ENCODE peak calls at places on chromosomes 11 and 22, in four cellular contexts. X is RWPE1, R is K562, L is nephron progenitor cell. Q is an unnamed sample.

GRCh38 chr11:776459-777287 is 614 bp downstream of the GATD1 start:
- DNase-seq in R (peak), X (no peak), L (peak), Q (no peak)

GRCh38 chr22:29270475-29271271 is 2.6 kb downstream of the EWSR1 start:
- DNase-seq in L (no peak), R (no peak), X (no peak), Q (no peak)

GRCh38 chr22:28857288-28857687 is 26.1 kb upstream of the ZNRF3 start:
- DNase-seq in L (no peak), R (no peak), X (no peak), Q (no peak)

GRCh38 chr11:87076260-87076783 is 38.6 kb downstream of the TMEM135 start:
- DNase-seq in L (no peak), R (no peak), X (no peak), Q (no peak)

GRCh38 chr22:48276933-48277867 is 1514.8 kb downstream of the TBC1D22A start:
- DNase-seq in X (no peak), L (no peak), R (no peak), Q (no peak)

GRCh38 chr22:50016988-50017700 is 4.6 kb upstream of the IL17REL start:
- DNase-seq in X (peak), R (no peak), L (no peak), Q (no peak)

GRCh38 chr22:27719033-27719341 is 82.6 kb downstream of the MN1 start:
- DNase-seq in R (no peak), L (no peak), X (no peak), Q (no peak)

GRCh38 chr11:57290288-57290687 is 34.5 kb downstream of the TNKS1BP1 start:
- DNase-seq in R (no peak), L (no peak), X (no peak), Q (no peak)

GRCh38 chr11:57432714-57433163 is 5.8 kb upstream of the SLC43A3 start:
- DNase-seq in R (peak), L (no peak), X (no peak), Q (no peak)

GRCh38 chr22:20206709-20207215 is 55.9 kb upstream of the CCDC188 start:
- DNase-seq in R (peak), X (no peak), L (no peak), Q (no peak)

GRCh38 chr11:111334495-111335123 is 36.3 kb downstream of the POU2AF3 start:
- DNase-seq in R (no peak), L (no peak), X (no peak), Q (peak)

GRCh38 chr11:67160872-67161783 is 42.1 kb downstream of the KDM2A start:
- DNase-seq in X (no peak), R (no peak), L (no peak), Q (no peak)

GRCh38 chr11:65429724-65430405 is 7.3 kb downstream of the NEAT1 start:
- DNase-seq in X (no peak), R (no peak), L (no peak), Q (peak)

GRCh38 chr11:63535734-63536133 is 874 bp upstream of the PLAAT4 start:
- DNase-seq in X (no peak), L (no peak), R (no peak), Q (no peak)

GRCh38 chr22:38080847-38081635 is 2.9 kb downstream of the SLC16A8 start:
- DNase-seq in R (no peak), X (no peak), L (peak), Q (no peak)

GRCh38 chr11:44002191-44003093 is 45.3 kb upstream of the ACCSL start:
- DNase-seq in L (no peak), X (no peak), R (no peak), Q (no peak)

GRCh38 chr11:17985517-17985916 is 27.3 kb downstream of the SERGEF start:
- DNase-seq in X (peak), L (no peak), R (no peak), Q (peak)

GRCh38 chr11:95231881-95232605 is 1.0 kb upstream of the SESN3 start:
- DNase-seq in X (no peak), R (no peak), L (peak), Q (peak)

GRCh38 chr11:126307706-126308105 is 3.8 kb downstream of the DCPS start:
- DNase-seq in R (peak), L (peak), X (no peak), Q (no peak)

GRCh38 chr22:26479792-26480610 is 3.6 kb downstream of the HPS4 start:
- DNase-seq in R (no peak), X (no peak), L (no peak), Q (peak)

GRCh38 chr11:66289548-66290331 is 797 bp upstream of the YIF1A start:
- DNase-seq in L (peak), R (peak), X (no peak), Q (peak)

GRCh38 chr11:128039140-128040021 is 548.0 kb downstream of the ETS1 start:
- DNase-seq in R (no peak), X (peak), L (no peak), Q (peak)

GRCh38 chr11:84260862-84261261 is 974.7 kb upstream of the CCDC90B start:
- DNase-seq in X (no peak), L (no peak), R (no peak), Q (no peak)

GRCh38 chr22:20245577-20246367 is 22.3 kb downstream of the RTN4R start:
- DNase-seq in X (no peak), L (peak), R (no peak), Q (no peak)

GRCh38 chr11:94032066-94032465 is 10.9 kb downstream of the HEPHL1 start:
- DNase-seq in R (no peak), X (no peak), L (no peak), Q (no peak)

GRCh38 chr11:124897681-124898680 is at the start of gene ROBO4:
- DNase-seq in L (no peak), R (no peak), X (peak), Q (no peak)

GRCh38 chr11:16818284-16818683 is 79.8 kb downstream of the C11orf58 start:
- DNase-seq in X (no peak), R (no peak), L (no peak), Q (no peak)

GRCh38 chr11:114026355-114026754 is 33.2 kb upstream of the ZBTB16 start:
- DNase-seq in L (no peak), R (peak), X (no peak), Q (no peak)
- TF ChIP-seq CTCF in L (no peak), R (peak), X (no peak), Q (no peak)

DNA sequence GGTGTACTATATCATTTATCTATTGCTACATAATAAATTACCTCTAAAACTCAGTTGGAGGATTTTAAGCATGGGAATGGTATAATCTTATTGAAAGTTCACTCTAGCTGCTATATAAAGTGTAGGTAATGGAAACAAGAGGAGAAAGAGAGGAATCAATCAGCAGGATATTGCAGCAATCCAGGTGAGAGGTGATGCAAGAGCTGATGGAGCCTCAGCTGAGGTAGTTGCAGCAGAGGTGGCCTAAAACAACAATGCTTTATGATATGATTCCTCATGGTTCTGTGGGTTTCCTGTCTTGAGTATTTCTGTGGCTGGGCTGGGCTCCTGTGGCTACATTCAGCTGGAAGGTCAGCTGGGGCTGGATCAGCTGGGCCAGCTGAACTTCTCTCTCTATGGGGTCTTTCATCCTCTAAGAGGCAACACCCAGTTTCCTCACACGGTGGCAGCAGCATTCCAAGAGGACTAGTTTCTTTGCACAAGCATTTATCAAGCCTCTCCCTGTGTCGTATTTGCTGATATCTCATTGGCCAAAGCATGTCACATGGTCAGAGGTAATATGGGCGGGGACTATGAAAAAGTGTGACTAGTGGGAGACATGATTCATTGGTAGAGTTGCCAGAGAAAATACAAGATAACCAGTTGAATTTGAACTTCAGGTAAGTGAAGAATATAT is 135.4 kb upstream of the LARGE1 start:
- DNase-seq in L (peak), X (no peak), R (peak), Q (no peak)
- TF ChIP-seq CTCF in L (peak), X (no peak), R (no peak), Q (no peak)

DNA sequence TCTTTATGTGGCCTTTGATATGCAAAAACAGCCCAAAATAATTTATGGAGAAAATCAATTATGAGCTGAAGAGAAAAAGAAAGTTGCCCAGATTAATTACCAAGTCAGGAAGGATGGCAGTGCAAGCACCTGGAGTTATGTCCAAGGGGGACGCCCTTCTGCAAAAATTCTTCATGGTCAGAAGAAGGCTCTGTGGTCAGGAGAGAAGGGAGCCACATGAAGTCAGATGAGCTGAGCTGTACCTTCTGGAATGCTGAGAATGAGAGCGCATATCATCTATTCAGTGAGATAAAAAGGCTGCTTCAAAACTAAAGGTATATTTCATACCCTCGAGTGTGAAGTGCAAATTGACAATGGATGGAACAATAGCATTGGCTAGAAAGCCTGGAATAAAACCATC is 607.4 kb downstream of the NTM start:
- DNase-seq in R (no peak), L (no peak), X (peak), Q (no peak)
- TF ChIP-seq CTCF in R (no peak), L (no peak), X (no peak), Q (no peak)

GRCh38 chr11:2929880-2930704 is 872 bp upstream of the PHLDA2 start:
- DNase-seq in X (peak), L (peak), R (peak), Q (peak)
- TF ChIP-seq CTCF in X (no peak), L (peak), R (no peak), Q (no peak)

GRCh38 chr11:99069831-99070444 is 49.2 kb downstream of the CNTN5 start:
- DNase-seq in X (no peak), R (no peak), L (peak), Q (no peak)
- TF ChIP-seq CTCF in X (no peak), R (no peak), L (no peak), Q (no peak)

GRCh38 chr11:73759520-73760065 is 1.3 kb downstream of the RAB6A start:
- DNase-seq in L (no peak), R (no peak), X (peak), Q (no peak)
- TF ChIP-seq CTCF in L (no peak), R (no peak), X (peak), Q (no peak)

Q was measured in prostate gland.